ENCODE peak calls at places on chromosomes 3 and 15, in six cellular contexts. One of them, this sample, is unnamed.

GRCh38 chr15:71572452-71573053 is 237.8 kb upstream of the NR2E3 start:
- DNase-seq in gastrocnemius medialis: no peak
- DNase-seq in cardiac muscle cell: no peak
- DNase-seq in heart left ventricle: no peak
- DNase-seq in progenitor cell of endocrine pancreas: no peak
- DNase-seq in stimulated activated CD4-positive, alpha-beta T cell treated with anti-CD3 and anti-CD28 coated beads, Interleukin-1b, Interleukin-23, amount 100 ng/mL, for 1 hour: no peak
- DNase-seq in this sample: no peak

GRCh38 chr3:110799236-110799635 is 272.4 kb upstream of the NECTIN3 start:
- DNase-seq in gastrocnemius medialis: no peak
- DNase-seq in cardiac muscle cell: peak
- DNase-seq in heart left ventricle: no peak
- DNase-seq in progenitor cell of endocrine pancreas: no peak
- DNase-seq in stimulated activated CD4-positive, alpha-beta T cell treated with anti-CD3 and anti-CD28 coated beads, Interleukin-1b, Interleukin-23, amount 100 ng/mL, for 1 hour: no peak
- DNase-seq in this sample: peak

GRCh38 chr15:47602124-47602523 is 115.2 kb upstream of the SEMA6D start:
- DNase-seq in gastrocnemius medialis: no peak
- DNase-seq in cardiac muscle cell: no peak
- DNase-seq in heart left ventricle: no peak
- DNase-seq in progenitor cell of endocrine pancreas: no peak
- DNase-seq in stimulated activated CD4-positive, alpha-beta T cell treated with anti-CD3 and anti-CD28 coated beads, Interleukin-1b, Interleukin-23, amount 100 ng/mL, for 1 hour: no peak
- DNase-seq in this sample: no peak

GRCh38 chr15:62068071-62068786 is 1.5 kb downstream of the C2CD4A start:
- DNase-seq in gastrocnemius medialis: no peak
- DNase-seq in cardiac muscle cell: peak
- DNase-seq in heart left ventricle: peak
- DNase-seq in progenitor cell of endocrine pancreas: peak
- DNase-seq in stimulated activated CD4-positive, alpha-beta T cell treated with anti-CD3 and anti-CD28 coated beads, Interleukin-1b, Interleukin-23, amount 100 ng/mL, for 1 hour: peak
- DNase-seq in this sample: peak

GRCh38 chr15:62850791-62851291 is 191.7 kb upstream of the TPM1 start:
- DNase-seq in gastrocnemius medialis: no peak
- DNase-seq in cardiac muscle cell: peak
- DNase-seq in heart left ventricle: no peak
- DNase-seq in progenitor cell of endocrine pancreas: no peak
- DNase-seq in stimulated activated CD4-positive, alpha-beta T cell treated with anti-CD3 and anti-CD28 coated beads, Interleukin-1b, Interleukin-23, amount 100 ng/mL, for 1 hour: no peak
- DNase-seq in this sample: peak

GRCh38 chr15:49985463-49985862 is 133.6 kb downstream of the ATP8B4 start:
- DNase-seq in gastrocnemius medialis: no peak
- DNase-seq in cardiac muscle cell: no peak
- DNase-seq in heart left ventricle: no peak
- DNase-seq in progenitor cell of endocrine pancreas: no peak
- DNase-seq in stimulated activated CD4-positive, alpha-beta T cell treated with anti-CD3 and anti-CD28 coated beads, Interleukin-1b, Interleukin-23, amount 100 ng/mL, for 1 hour: no peak
- DNase-seq in this sample: no peak

GRCh38 chr15:48052871-48053383 is 67.9 kb upstream of the SLC24A5 start:
- DNase-seq in gastrocnemius medialis: no peak
- DNase-seq in cardiac muscle cell: no peak
- DNase-seq in heart left ventricle: no peak
- DNase-seq in progenitor cell of endocrine pancreas: no peak
- DNase-seq in stimulated activated CD4-positive, alpha-beta T cell treated with anti-CD3 and anti-CD28 coated beads, Interleukin-1b, Interleukin-23, amount 100 ng/mL, for 1 hour: no peak
- DNase-seq in this sample: no peak

GRCh38 chr3:128554100-128554464 is 61.1 kb upstream of the GATA2 start:
- DNase-seq in gastrocnemius medialis: no peak
- DNase-seq in cardiac muscle cell: peak
- DNase-seq in heart left ventricle: no peak
- DNase-seq in progenitor cell of endocrine pancreas: no peak
- DNase-seq in stimulated activated CD4-positive, alpha-beta T cell treated with anti-CD3 and anti-CD28 coated beads, Interleukin-1b, Interleukin-23, amount 100 ng/mL, for 1 hour: no peak
- DNase-seq in this sample: peak

GRCh38 chr15:42731461-42731860 is 5.5 kb downstream of the CDAN1 start:
- DNase-seq in gastrocnemius medialis: no peak
- DNase-seq in cardiac muscle cell: no peak
- DNase-seq in heart left ventricle: no peak
- DNase-seq in progenitor cell of endocrine pancreas: no peak
- DNase-seq in stimulated activated CD4-positive, alpha-beta T cell treated with anti-CD3 and anti-CD28 coated beads, Interleukin-1b, Interleukin-23, amount 100 ng/mL, for 1 hour: no peak
- DNase-seq in this sample: no peak

GRCh38 chr3:31420311-31420710 is 112.4 kb upstream of the STT3B start:
- DNase-seq in gastrocnemius medialis: no peak
- DNase-seq in cardiac muscle cell: no peak
- DNase-seq in heart left ventricle: no peak
- DNase-seq in progenitor cell of endocrine pancreas: no peak
- DNase-seq in stimulated activated CD4-positive, alpha-beta T cell treated with anti-CD3 and anti-CD28 coated beads, Interleukin-1b, Interleukin-23, amount 100 ng/mL, for 1 hour: no peak
- DNase-seq in this sample: no peak

GRCh38 chr3:116299646-116300081 is 145.6 kb downstream of the LSAMP start:
- DNase-seq in gastrocnemius medialis: no peak
- DNase-seq in cardiac muscle cell: no peak
- DNase-seq in heart left ventricle: no peak
- DNase-seq in progenitor cell of endocrine pancreas: no peak
- DNase-seq in stimulated activated CD4-positive, alpha-beta T cell treated with anti-CD3 and anti-CD28 coated beads, Interleukin-1b, Interleukin-23, amount 100 ng/mL, for 1 hour: no peak
- DNase-seq in this sample: no peak

GRCh38 chr15:40912478-40912877 is 16.7 kb upstream of the DLL4 start:
- DNase-seq in gastrocnemius medialis: no peak
- DNase-seq in cardiac muscle cell: no peak
- DNase-seq in heart left ventricle: no peak
- DNase-seq in progenitor cell of endocrine pancreas: no peak
- DNase-seq in stimulated activated CD4-positive, alpha-beta T cell treated with anti-CD3 and anti-CD28 coated beads, Interleukin-1b, Interleukin-23, amount 100 ng/mL, for 1 hour: no peak
- DNase-seq in this sample: no peak

GRCh38 chr3:16069149-16069922 is 105.1 kb upstream of the GALNT15 start:
- DNase-seq in gastrocnemius medialis: no peak
- DNase-seq in cardiac muscle cell: peak
- DNase-seq in heart left ventricle: no peak
- DNase-seq in progenitor cell of endocrine pancreas: no peak
- DNase-seq in stimulated activated CD4-positive, alpha-beta T cell treated with anti-CD3 and anti-CD28 coated beads, Interleukin-1b, Interleukin-23, amount 100 ng/mL, for 1 hour: no peak
- DNase-seq in this sample: peak

GRCh38 chr3:47874913-47875312 is 72.0 kb downstream of the DHX30 start:
- DNase-seq in gastrocnemius medialis: no peak
- DNase-seq in cardiac muscle cell: no peak
- DNase-seq in heart left ventricle: no peak
- DNase-seq in progenitor cell of endocrine pancreas: no peak
- DNase-seq in stimulated activated CD4-positive, alpha-beta T cell treated with anti-CD3 and anti-CD28 coated beads, Interleukin-1b, Interleukin-23, amount 100 ng/mL, for 1 hour: no peak
- DNase-seq in this sample: no peak

GRCh38 chr3:194632983-194633348 is 253 bp downstream of the TMEM44 start:
- DNase-seq in gastrocnemius medialis: no peak
- DNase-seq in cardiac muscle cell: peak
- DNase-seq in heart left ventricle: peak
- DNase-seq in progenitor cell of endocrine pancreas: no peak
- DNase-seq in stimulated activated CD4-positive, alpha-beta T cell treated with anti-CD3 and anti-CD28 coated beads, Interleukin-1b, Interleukin-23, amount 100 ng/mL, for 1 hour: no peak
- DNase-seq in this sample: peak

GRCh38 chr15:45637552-45638033 is 2.8 kb downstream of the SQOR start:
- DNase-seq in gastrocnemius medialis: peak
- DNase-seq in cardiac muscle cell: peak
- DNase-seq in heart left ventricle: peak
- DNase-seq in progenitor cell of endocrine pancreas: no peak
- DNase-seq in stimulated activated CD4-positive, alpha-beta T cell treated with anti-CD3 and anti-CD28 coated beads, Interleukin-1b, Interleukin-23, amount 100 ng/mL, for 1 hour: no peak
- DNase-seq in this sample: no peak

GRCh38 chr15:88657326-88658069 is 18.7 kb downstream of the ISG20 start:
- DNase-seq in gastrocnemius medialis: no peak
- DNase-seq in cardiac muscle cell: peak
- DNase-seq in heart left ventricle: no peak
- DNase-seq in progenitor cell of endocrine pancreas: peak
- DNase-seq in stimulated activated CD4-positive, alpha-beta T cell treated with anti-CD3 and anti-CD28 coated beads, Interleukin-1b, Interleukin-23, amount 100 ng/mL, for 1 hour: no peak
- DNase-seq in this sample: peak

GRCh38 chr3:177182352-177182751 is 14.9 kb downstream of the TBL1XR1 start:
- DNase-seq in gastrocnemius medialis: no peak
- DNase-seq in cardiac muscle cell: no peak
- DNase-seq in heart left ventricle: no peak
- DNase-seq in progenitor cell of endocrine pancreas: no peak
- DNase-seq in stimulated activated CD4-positive, alpha-beta T cell treated with anti-CD3 and anti-CD28 coated beads, Interleukin-1b, Interleukin-23, amount 100 ng/mL, for 1 hour: no peak
- DNase-seq in this sample: no peak

GRCh38 chr15:56052389-56053045 is 59.1 kb upstream of the NEDD4 start:
- DNase-seq in gastrocnemius medialis: no peak
- DNase-seq in cardiac muscle cell: peak
- DNase-seq in heart left ventricle: no peak
- DNase-seq in progenitor cell of endocrine pancreas: no peak
- DNase-seq in stimulated activated CD4-positive, alpha-beta T cell treated with anti-CD3 and anti-CD28 coated beads, Interleukin-1b, Interleukin-23, amount 100 ng/mL, for 1 hour: no peak
- DNase-seq in this sample: peak

This sample was measured in trophoblast cell.